ENCODE peak calls at places on chromosomes 3 and 15, in five cellular contexts. One of them, this sample, is unnamed.

GRCh38 chr15:56725386-56725785 is 7.9 kb downstream of the ZNF280D start:
- DNase-seq in HepG2: no peak
- DNase-seq in H1: no peak
- DNase-seq in HCT116: no peak
- DNase-seq in GM12878: no peak
- DNase-seq in this sample: no peak

GRCh38 chr15:89090791-89091666 is 2.8 kb downstream of the ABHD2 start:
- DNase-seq in HCT116: no peak
- DNase-seq in GM12878: no peak
- DNase-seq in HepG2: no peak
- DNase-seq in H1: no peak
- DNase-seq in this sample: peak; percentile 69

GRCh38 chr15:74995779-74996765 is 709 bp downstream of the SCAMP5 start:
- DNase-seq in HepG2: peak; percentile 50
- DNase-seq in HCT116: no peak
- DNase-seq in GM12878: no peak
- DNase-seq in H1: no peak
- DNase-seq in this sample: no peak

GRCh38 chr15:89195836-89196235 is 25.5 kb downstream of the RLBP1 start:
- DNase-seq in H1: no peak
- DNase-seq in HepG2: no peak
- DNase-seq in GM12878: no peak
- DNase-seq in HCT116: no peak
- DNase-seq in this sample: no peak

GRCh38 chr3:9080165-9080564 is 116.9 kb upstream of the RAD18 start:
- DNase-seq in HepG2: no peak
- DNase-seq in HCT116: no peak
- DNase-seq in GM12878: no peak
- DNase-seq in H1: no peak
- DNase-seq in this sample: no peak

GRCh38 chr3:195388380-195388779 is 54.4 kb downstream of the ACAP2 start:
- DNase-seq in GM12878: no peak
- DNase-seq in H1: no peak
- DNase-seq in HCT116: no peak
- DNase-seq in HepG2: peak; percentile 2
- DNase-seq in this sample: no peak

GRCh38 chr3:20225769-20226168 is 39.8 kb upstream of the SGO1 start:
- DNase-seq in HCT116: peak; percentile 40
- DNase-seq in HepG2: peak; percentile 56
- DNase-seq in GM12878: no peak
- DNase-seq in H1: no peak
- DNase-seq in this sample: peak; percentile 17

GRCh38 chr15:62109457-62109856 is 42.7 kb downstream of the C2CD4A start:
- DNase-seq in GM12878: no peak
- DNase-seq in HCT116: no peak
- DNase-seq in H1: no peak
- DNase-seq in HepG2: no peak
- DNase-seq in this sample: no peak

GRCh38 chr3:50241163-50241562 is 5.2 kb downstream of the GNAI2 start:
- DNase-seq in HCT116: no peak
- DNase-seq in GM12878: no peak
- DNase-seq in HepG2: no peak
- DNase-seq in H1: no peak
- DNase-seq in this sample: no peak

GRCh38 chr3:36244728-36245127 is 135.6 kb upstream of the STAC start:
- DNase-seq in GM12878: no peak
- DNase-seq in HepG2: no peak
- DNase-seq in H1: no peak
- DNase-seq in HCT116: no peak
- DNase-seq in this sample: no peak

GRCh38 chr3:39104961-39105686 is 2.3 kb downstream of the GORASP1 start:
- DNase-seq in GM12878: no peak
- DNase-seq in H1: no peak
- DNase-seq in HCT116: no peak
- DNase-seq in HepG2: no peak
- DNase-seq in this sample: no peak

GRCh38 chr3:63655519-63655918 is 3.0 kb downstream of the SNTN start:
- DNase-seq in GM12878: no peak
- DNase-seq in H1: no peak
- DNase-seq in HCT116: no peak
- DNase-seq in HepG2: no peak
- DNase-seq in this sample: no peak

GRCh38 chr15:42707068-42707467 is 29.9 kb downstream of the CDAN1 start:
- DNase-seq in HCT116: no peak
- DNase-seq in H1: no peak
- DNase-seq in HepG2: no peak
- DNase-seq in GM12878: no peak
- DNase-seq in this sample: no peak

GRCh38 chr3:171561601-171562323 is 101.6 kb upstream of the TNIK start:
- DNase-seq in HCT116: no peak
- DNase-seq in H1: no peak
- DNase-seq in HepG2: no peak
- DNase-seq in GM12878: peak; percentile 36
- DNase-seq in this sample: no peak

GRCh38 chr3:112446343-112446742 is 52.9 kb downstream of the BTLA start:
- DNase-seq in HepG2: no peak
- DNase-seq in GM12878: no peak
- DNase-seq in H1: no peak
- DNase-seq in HCT116: no peak
- DNase-seq in this sample: no peak

GRCh38 chr3:10310578-10310977 is 10.3 kb downstream of the SEC13 start:
- DNase-seq in HCT116: no peak
- DNase-seq in H1: no peak
- DNase-seq in HepG2: no peak
- DNase-seq in GM12878: no peak
- DNase-seq in this sample: no peak

GRCh38 chr3:143120716-143121239 is 1.2 kb downstream of the CHST2 start:
- DNase-seq in HepG2: no peak
- DNase-seq in GM12878: no peak
- DNase-seq in HCT116: no peak
- DNase-seq in H1: no peak
- DNase-seq in this sample: no peak

GRCh38 chr15:48352474-48353072 is 21.3 kb downstream of the DUT start:
- DNase-seq in H1: peak; percentile 19
- DNase-seq in HepG2: peak; percentile 72
- DNase-seq in HCT116: peak; percentile 77
- DNase-seq in GM12878: no peak
- DNase-seq in this sample: peak; percentile 61

GRCh38 chr15:90862964-90863721 is 5.2 kb upstream of the FURIN start:
- DNase-seq in HCT116: no peak
- DNase-seq in HepG2: no peak
- DNase-seq in H1: no peak
- DNase-seq in GM12878: no peak
- DNase-seq in this sample: no peak

GRCh38 chr3:24525557-24525956 is 30.9 kb upstream of the THRB start:
- DNase-seq in HCT116: no peak
- DNase-seq in H1: no peak
- DNase-seq in HepG2: no peak
- DNase-seq in GM12878: no peak
- DNase-seq in this sample: no peak

GRCh38 chr15:100348578-100348977 is 6.8 kb upstream of the ADAMTS17 start:
- DNase-seq in HepG2: no peak
- DNase-seq in GM12878: no peak
- DNase-seq in H1: no peak
- DNase-seq in HCT116: no peak
- DNase-seq in this sample: no peak

GRCh38 chr15:80081390-80081789 is 21.9 kb downstream of the ZFAND6 start:
- DNase-seq in HCT116: no peak
- DNase-seq in HepG2: no peak
- DNase-seq in GM12878: no peak
- DNase-seq in H1: no peak
- DNase-seq in this sample: no peak

GRCh38 chr15:73617310-73617709 is 15.9 kb downstream of the NPTN start:
- DNase-seq in HCT116: no peak
- DNase-seq in HepG2: no peak
- DNase-seq in H1: no peak
- DNase-seq in GM12878: no peak
- DNase-seq in this sample: no peak

GRCh38 chr3:137039570-137039969 is 81.8 kb downstream of the IL20RB start:
- DNase-seq in HCT116: no peak
- DNase-seq in GM12878: no peak
- DNase-seq in HepG2: no peak
- DNase-seq in H1: no peak
- DNase-seq in this sample: no peak

GRCh38 chr3:50167069-50167781 is 12.1 kb downstream of the SEMA3F start:
- DNase-seq in H1: no peak
- DNase-seq in GM12878: no peak
- DNase-seq in HCT116: no peak
- DNase-seq in HepG2: peak; percentile 68
- DNase-seq in this sample: no peak

GRCh38 chr3:56862352-56863062 is 60.8 kb upstream of the ARHGEF3 start:
- DNase-seq in HepG2: peak; percentile 88
- DNase-seq in HCT116: no peak
- DNase-seq in GM12878: no peak
- DNase-seq in H1: no peak
- DNase-seq in this sample: no peak

GRCh38 chr3:141379250-141379872 is 11.1 kb downstream of the ZBTB38 start:
- DNase-seq in HepG2: no peak
- DNase-seq in H1: no peak
- DNase-seq in GM12878: peak; percentile 95
- DNase-seq in HCT116: no peak
- DNase-seq in this sample: no peak

GRCh38 chr15:52527898-52528464 is 699 bp downstream of the MYO5A start:
- DNase-seq in GM12878: no peak
- DNase-seq in HCT116: no peak
- DNase-seq in HepG2: no peak
- DNase-seq in H1: no peak
- DNase-seq in this sample: no peak

GRCh38 chr15:35444557-35445204 is 101.3 kb downstream of the DPH6 start:
- DNase-seq in HepG2: peak; percentile 37
- DNase-seq in GM12878: peak; percentile 11
- DNase-seq in HCT116: peak; percentile 39
- DNase-seq in H1: no peak
- DNase-seq in this sample: peak; percentile 60
- TF ChIP-seq JUND in HepG2: no peak
- TF ChIP-seq JUND in GM12878: no peak
- TF ChIP-seq JUND in HCT116: no peak
- TF ChIP-seq JUND in H1: no peak
- TF ChIP-seq JUND in this sample: no peak

GRCh38 chr3:73614385-73614784 is 10.4 kb downstream of the PDZRN3 start:
- DNase-seq in HCT116: no peak
- DNase-seq in H1: no peak
- DNase-seq in HepG2: no peak
- DNase-seq in GM12878: no peak
- DNase-seq in this sample: no peak
- TF ChIP-seq SP1 in HCT116: no peak
- TF ChIP-seq SP1 in H1: no peak
- TF ChIP-seq SP1 in HepG2: no peak
- TF ChIP-seq SP1 in GM12878: no peak
- TF ChIP-seq SP1 in this sample: no peak

GRCh38 chr15:39455502-39455991 is 125.3 kb upstream of the THBS1 start:
- DNase-seq in HCT116: no peak
- DNase-seq in H1: no peak
- DNase-seq in HepG2: peak; percentile 97
- DNase-seq in GM12878: no peak
- DNase-seq in this sample: peak; percentile 70

GRCh38 chr15:39454189-39454986 is 126.5 kb upstream of the THBS1 start:
- DNase-seq in GM12878: no peak
- DNase-seq in HCT116: no peak
- DNase-seq in HepG2: peak; percentile 43
- DNase-seq in H1: no peak
- DNase-seq in this sample: no peak

GRCh38 chr15:39456582-39457330 is 124.1 kb upstream of the THBS1 start:
- DNase-seq in HepG2: no peak
- DNase-seq in HCT116: no peak
- DNase-seq in H1: no peak
- DNase-seq in GM12878: no peak
- DNase-seq in this sample: no peak

GRCh38 chr15:39458131-39458530 is 122.7 kb upstream of the THBS1 start:
- DNase-seq in HepG2: no peak
- DNase-seq in H1: no peak
- DNase-seq in HCT116: no peak
- DNase-seq in GM12878: no peak
- DNase-seq in this sample: no peak

DNA sequence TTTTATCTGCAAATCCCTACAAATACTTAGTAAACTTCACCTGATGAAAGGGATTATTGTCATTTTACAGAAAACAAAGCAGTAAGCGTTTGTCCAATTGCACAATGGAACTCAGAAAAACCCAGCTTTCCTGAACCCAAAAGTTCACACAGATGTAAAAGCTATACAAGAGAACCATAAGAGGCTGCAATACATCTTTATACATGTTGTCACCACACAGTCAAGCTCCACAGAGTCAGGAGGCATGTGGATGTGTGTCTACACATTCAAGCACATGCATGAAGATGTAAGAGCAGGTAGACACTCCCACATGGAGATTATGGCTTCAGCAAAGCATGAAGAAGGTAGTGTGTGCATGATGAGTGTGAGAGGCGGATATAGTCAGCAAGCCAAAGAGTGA is 124.8 kb upstream of the THBS1 start:
- DNase-seq in HepG2: no peak
- DNase-seq in GM12878: no peak
- DNase-seq in HCT116: no peak
- DNase-seq in H1: no peak
- DNase-seq in this sample: no peak
- TF ChIP-seq JUND in HepG2: no peak
- TF ChIP-seq JUND in GM12878: no peak
- TF ChIP-seq JUND in HCT116: no peak
- TF ChIP-seq JUND in H1: no peak
- TF ChIP-seq JUND in this sample: no peak

GRCh38 chr3:52829906-52830463 is 487 bp downstream of the ITIH4 start:
- DNase-seq in HepG2: no peak
- DNase-seq in HCT116: no peak
- DNase-seq in GM12878: no peak
- DNase-seq in H1: no peak
- DNase-seq in this sample: no peak
- TF ChIP-seq SP1 in HepG2: no peak
- TF ChIP-seq SP1 in HCT116: no peak
- TF ChIP-seq SP1 in GM12878: no peak
- TF ChIP-seq SP1 in H1: no peak
- TF ChIP-seq SP1 in this sample: no peak

GRCh38 chr15:78768531-78769408 is 42.5 kb downstream of the ADAMTS7 start:
- DNase-seq in GM12878: no peak
- DNase-seq in HCT116: no peak
- DNase-seq in HepG2: no peak
- DNase-seq in H1: no peak
- DNase-seq in this sample: no peak
- TF ChIP-seq JUND in GM12878: no peak
- TF ChIP-seq JUND in HCT116: no peak
- TF ChIP-seq JUND in HepG2: no peak
- TF ChIP-seq JUND in H1: no peak
- TF ChIP-seq JUND in this sample: no peak

DNA sequence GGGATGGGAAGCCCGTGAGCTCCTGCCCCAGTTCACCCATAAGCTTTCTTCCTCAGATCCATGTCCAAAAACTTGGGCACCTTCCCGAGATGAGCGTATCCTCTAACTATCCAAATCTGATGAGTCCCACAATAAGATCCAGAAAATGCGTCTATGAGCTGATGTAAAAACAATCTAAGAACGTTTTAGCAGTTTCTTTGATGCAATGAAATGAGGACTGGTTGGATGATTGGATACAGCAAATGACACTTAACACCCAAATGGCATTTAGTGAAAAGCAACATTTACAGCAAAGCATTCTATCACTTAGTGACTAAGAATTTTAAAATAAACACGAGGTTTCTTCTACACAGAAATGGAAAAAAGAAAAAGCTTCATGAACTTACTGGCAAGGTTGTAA is 598.8 kb downstream of the FOXP1 start:
- DNase-seq in HCT116: no peak
- DNase-seq in HepG2: no peak
- DNase-seq in GM12878: no peak
- DNase-seq in H1: no peak
- DNase-seq in this sample: no peak
- TF ChIP-seq SP1 in HCT116: no peak
- TF ChIP-seq SP1 in HepG2: no peak
- TF ChIP-seq SP1 in GM12878: no peak
- TF ChIP-seq SP1 in H1: no peak
- TF ChIP-seq SP1 in this sample: no peak

This sample was measured in K562.